ENCODE peak calls at places on chromosomes 3 and 15, in eight cellular contexts. B is HepG2, M is upper lobe of right lung, C is PC-9, E is spleen, R is left ventricle myocardium inferior, A is SK-N-SH, T is AG04450. F is an unnamed sample. For H3K27me3, the result is how much of the 10 kb centered on the place peaks cover.

GRCh38 chr15:58065445-58066041 is at the start of gene ALDH1A2:
- DNase-seq in B (no peak), M (peak), C (no peak), E (peak), R (peak), A (peak), T (no peak), F (no peak)

GRCh38 chr15:99443768-99444446 is 121.9 kb upstream of the MEF2A start:
- DNase-seq in B (no peak), M (peak), C (no peak), E (no peak), R (no peak), A (peak), T (no peak), F (no peak)

GRCh38 chr15:76217029-76217866 is 94.0 kb downstream of the ETFA start:
- DNase-seq in B (no peak), M (no peak), C (peak), E (no peak), R (no peak), A (no peak), T (no peak), F (no peak)

GRCh38 chr3:33403756-33404155 is 36.4 kb downstream of the UBP1 start:
- DNase-seq in B (no peak), M (no peak), C (no peak), E (no peak), R (no peak), A (no peak), T (no peak), F (no peak)

GRCh38 chr3:71581451-71581980 is 2.0 kb downstream of the FOXP1 start:
- DNase-seq in B (no peak), M (peak), C (no peak), E (peak), R (peak), A (peak), T (no peak), F (peak)

GRCh38 chr3:124248471-124249028 is 256.6 kb upstream of the ROPN1 start:
- DNase-seq in B (no peak), M (no peak), C (no peak), E (peak), R (peak), A (peak), T (peak), F (peak)

GRCh38 chr3:120064641-120065040 is 29.6 kb downstream of the GSK3B start:
- DNase-seq in B (no peak), M (no peak), C (no peak), E (no peak), R (no peak), A (no peak), T (no peak), F (no peak)

GRCh38 chr3:30626443-30627181 is 20.2 kb downstream of the TGFBR2 start:
- DNase-seq in B (no peak), M (no peak), C (peak), E (no peak), R (no peak), A (no peak), T (no peak), F (no peak)

GRCh38 chr3:36135863-36136262 is 244.4 kb upstream of the STAC start:
- DNase-seq in B (no peak), M (no peak), C (no peak), E (no peak), R (no peak), A (no peak), T (no peak), F (no peak)

DNA sequence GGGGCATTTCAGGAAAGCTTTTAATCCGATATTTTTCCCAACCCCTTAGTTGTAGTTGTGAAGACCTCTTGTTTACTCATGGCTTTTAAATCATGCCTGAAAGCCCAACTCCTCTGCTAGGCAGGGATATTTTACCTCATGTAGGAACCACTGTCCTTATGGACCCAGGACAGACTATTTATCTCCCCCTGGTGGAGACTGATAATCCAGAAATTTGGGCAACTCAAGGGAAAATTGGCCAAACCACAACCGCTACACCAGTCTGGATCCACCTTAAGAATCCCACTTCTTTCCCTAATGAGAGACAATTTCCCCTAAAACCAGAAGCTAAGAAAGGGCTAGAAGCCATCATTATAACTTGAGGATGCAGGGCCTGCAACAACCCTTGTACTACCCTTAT is 248.1 kb upstream of the STAC start:
- DNase-seq in B (no peak), M (no peak), C (no peak), E (no peak), R (no peak), A (no peak), T (no peak), F (no peak)
- TF ChIP-seq CTCF in B (no peak), M (no peak), C (no peak), E (no peak), R (no peak), A (peak), T (no peak), F (peak)

GRCh38 chr15:51093488-51093864 is 1.2 kb downstream of the TNFAIP8L3 start:
- DNase-seq in B (no peak), M (no peak), C (no peak), E (no peak), R (no peak), A (no peak), T (no peak), F (no peak)
- H3K27me3 ChIP-seq in B (under half), M (under half), C (under half), E (under half), R (under half), A (under half), T (under half), F (half or more)

GRCh38 chr3:62329970-62330369 is 43.4 kb downstream of the FEZF2 start:
- DNase-seq in B (no peak), M (no peak), C (no peak), E (no peak), R (no peak), A (no peak), T (no peak), F (no peak)

GRCh38 chr3:62332017-62332416 is 41.3 kb downstream of the FEZF2 start:
- DNase-seq in B (no peak), M (no peak), C (no peak), E (no peak), R (no peak), A (no peak), T (no peak), F (no peak)

GRCh38 chr3:62335196-62335595 is 38.2 kb downstream of the FEZF2 start:
- DNase-seq in B (no peak), M (no peak), C (no peak), E (no peak), R (no peak), A (no peak), T (no peak), F (no peak)

DNA sequence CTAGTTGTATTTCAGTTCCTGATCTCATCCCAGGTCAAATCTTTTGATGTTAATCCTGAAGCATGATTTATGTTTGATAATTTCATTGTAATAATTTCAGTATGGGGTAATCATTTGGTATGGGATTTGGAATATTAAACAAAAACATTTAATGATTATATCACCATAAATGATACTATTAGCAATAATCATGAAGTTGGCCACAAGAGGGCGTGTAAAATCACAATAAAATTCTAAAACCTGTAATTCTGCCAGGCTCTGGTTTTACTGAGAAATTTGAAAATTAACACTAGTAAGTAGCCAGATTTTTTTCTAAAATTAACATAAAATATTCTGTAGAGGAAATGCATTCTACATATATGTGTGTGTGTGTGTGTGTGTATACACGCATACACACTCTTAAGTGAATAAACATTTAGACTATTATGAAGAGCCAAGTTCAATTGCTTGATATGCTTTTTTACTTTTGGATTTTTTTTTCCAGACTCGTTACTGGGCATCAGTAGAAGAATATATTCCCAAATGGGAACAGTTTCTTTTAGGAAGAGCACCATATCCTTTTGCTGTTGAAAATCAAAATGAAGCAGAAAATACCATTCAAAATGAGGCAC is 40.5 kb downstream of the FEZF2 start:
- DNase-seq in B (no peak), M (no peak), C (no peak), E (no peak), R (no peak), A (peak), T (no peak), F (peak)
- TF ChIP-seq CTCF in B (peak), M (peak), C (peak), E (peak), R (peak), A (peak), T (peak), F (peak)

GRCh38 chr3:128430731-128431130 is 36.0 kb downstream of the DNAJB8 start:
- DNase-seq in B (no peak), M (no peak), C (peak), E (no peak), R (no peak), A (no peak), T (no peak), F (no peak)

GRCh38 chr3:128432301-128432897 is 34.3 kb downstream of the DNAJB8 start:
- DNase-seq in B (no peak), M (no peak), C (peak), E (no peak), R (no peak), A (peak), T (no peak), F (no peak)

GRCh38 chr3:128432898-128433629 is 33.6 kb downstream of the DNAJB8 start:
- DNase-seq in B (no peak), M (no peak), C (peak), E (no peak), R (no peak), A (peak), T (no peak), F (no peak)

GRCh38 chr3:128430276-128430675 is 36.4 kb downstream of the DNAJB8 start:
- DNase-seq in B (no peak), M (no peak), C (peak), E (no peak), R (no peak), A (peak), T (no peak), F (no peak)

DNA sequence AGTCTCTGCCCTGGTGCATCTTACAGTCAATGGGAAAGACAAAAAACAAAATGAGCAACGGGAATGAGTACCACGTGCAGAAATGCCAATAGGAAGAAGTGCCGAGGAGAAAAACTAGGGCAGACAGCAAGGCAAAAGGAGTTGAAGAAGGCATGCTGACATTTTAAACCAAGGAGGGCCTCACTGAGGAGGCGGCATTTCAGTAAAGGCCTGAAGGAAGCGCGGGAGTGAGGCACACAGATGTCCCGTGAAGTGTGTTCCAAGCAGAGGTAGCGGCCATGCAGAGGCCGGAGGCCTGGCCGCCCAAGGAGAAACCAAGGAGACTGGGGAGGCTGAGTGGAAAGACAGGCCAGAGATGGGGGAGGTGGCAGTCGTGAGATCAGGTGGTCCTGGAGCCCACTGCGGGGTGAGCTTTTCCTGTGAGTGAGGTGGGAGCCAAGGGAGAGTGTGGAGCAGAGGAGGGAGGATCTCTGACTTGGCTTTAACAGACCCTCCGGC is 34.8 kb downstream of the DNAJB8 start:
- DNase-seq in B (no peak), M (no peak), C (peak), E (no peak), R (no peak), A (no peak), T (no peak), F (no peak)
- H3K27me3 ChIP-seq in B (under half), M (half or more), C (under half), E (under half), R (half or more), A (under half), T (under half), F (half or more)